ENCODE peak calls at places on chromosome 15, in eight cellular contexts. One of them, this sample, is unnamed.

GRCh38 chr15:63188247-63188936 is 1.0 kb upstream of the RAB8B start:
- DNase-seq in T-helper 1 cell: no peak
- DNase-seq in WERI-Rb-1: no peak
- DNase-seq in astrocyte of the spinal cord: peak; percentile 19
- DNase-seq in substantia nigra: no peak
- DNase-seq in brain microvascular endothelial cell: no peak
- DNase-seq in HuH-7: no peak
- DNase-seq in cardiac fibroblast: no peak
- DNase-seq in this sample: no peak

GRCh38 chr15:81023483-81024264 is 23.0 kb downstream of the TLNRD1 start:
- DNase-seq in brain microvascular endothelial cell: peak; percentile 45
- DNase-seq in astrocyte of the spinal cord: peak; percentile 79
- DNase-seq in HuH-7: no peak
- DNase-seq in WERI-Rb-1: no peak
- DNase-seq in cardiac fibroblast: peak; percentile 77
- DNase-seq in substantia nigra: peak; percentile 81
- DNase-seq in T-helper 1 cell: no peak
- DNase-seq in this sample: peak; percentile 45

GRCh38 chr15:25641762-25642161 is 202.9 kb upstream of the UBE3A start:
- DNase-seq in astrocyte of the spinal cord: no peak
- DNase-seq in WERI-Rb-1: no peak
- DNase-seq in brain microvascular endothelial cell: no peak
- DNase-seq in T-helper 1 cell: no peak
- DNase-seq in cardiac fibroblast: no peak
- DNase-seq in substantia nigra: no peak
- DNase-seq in HuH-7: no peak
- DNase-seq in this sample: no peak

GRCh38 chr15:76312540-76313174 is 1.4 kb upstream of the ETFA start:
- DNase-seq in substantia nigra: no peak
- DNase-seq in WERI-Rb-1: no peak
- DNase-seq in astrocyte of the spinal cord: no peak
- DNase-seq in brain microvascular endothelial cell: no peak
- DNase-seq in T-helper 1 cell: no peak
- DNase-seq in HuH-7: no peak
- DNase-seq in cardiac fibroblast: no peak
- DNase-seq in this sample: no peak

GRCh38 chr15:58698887-58699641 is 50.4 kb downstream of the ADAM10 start:
- DNase-seq in substantia nigra: no peak
- DNase-seq in T-helper 1 cell: no peak
- DNase-seq in brain microvascular endothelial cell: no peak
- DNase-seq in HuH-7: no peak
- DNase-seq in WERI-Rb-1: no peak
- DNase-seq in astrocyte of the spinal cord: peak; percentile 27
- DNase-seq in cardiac fibroblast: no peak
- DNase-seq in this sample: no peak

GRCh38 chr15:59160880-59161593 is 45.6 kb upstream of the LDHAL6B start:
- DNase-seq in HuH-7: peak; percentile 55
- DNase-seq in T-helper 1 cell: no peak
- DNase-seq in WERI-Rb-1: peak; percentile 68
- DNase-seq in astrocyte of the spinal cord: no peak
- DNase-seq in substantia nigra: peak; percentile 11
- DNase-seq in brain microvascular endothelial cell: no peak
- DNase-seq in cardiac fibroblast: no peak
- DNase-seq in this sample: peak; percentile 18

GRCh38 chr15:85751731-85752421 is 42.8 kb downstream of the KLHL25 start:
- DNase-seq in brain microvascular endothelial cell: no peak
- DNase-seq in cardiac fibroblast: no peak
- DNase-seq in T-helper 1 cell: no peak
- DNase-seq in substantia nigra: peak; percentile 61
- DNase-seq in HuH-7: no peak
- DNase-seq in astrocyte of the spinal cord: no peak
- DNase-seq in WERI-Rb-1: no peak
- DNase-seq in this sample: no peak

GRCh38 chr15:66040211-66040892 is 171.1 kb downstream of the RAB11A start:
- DNase-seq in astrocyte of the spinal cord: no peak
- DNase-seq in WERI-Rb-1: no peak
- DNase-seq in substantia nigra: no peak
- DNase-seq in cardiac fibroblast: no peak
- DNase-seq in HuH-7: no peak
- DNase-seq in brain microvascular endothelial cell: no peak
- DNase-seq in T-helper 1 cell: no peak
- DNase-seq in this sample: no peak